ENCODE peak calls at places on chromosomes 16 and 17, in five cellular contexts. One of them, this sample, is unnamed. For H3K4me1, the result is how much of the 10 kb centered on the place peaks cover.

GRCh38 chr16:17585449-17586080 is 114.8 kb upstream of the XYLT1 start:
- DNase-seq in effector memory CD4-positive, alpha-beta T cell: no peak
- DNase-seq in psoas muscle: no peak
- DNase-seq in mucosa of descending colon: no peak
- DNase-seq in lower lobe of right lung: no peak
- DNase-seq in this sample: no peak

GRCh38 chr16:61419771-61420170 is 616.5 kb downstream of the CDH8 start:
- DNase-seq in psoas muscle: no peak
- DNase-seq in mucosa of descending colon: no peak
- DNase-seq in lower lobe of right lung: no peak
- DNase-seq in effector memory CD4-positive, alpha-beta T cell: no peak
- DNase-seq in this sample: no peak

GRCh38 chr17:28467456-28468025 is 5.9 kb upstream of the SLC13A2 start:
- DNase-seq in effector memory CD4-positive, alpha-beta T cell: no peak
- DNase-seq in lower lobe of right lung: no peak
- DNase-seq in psoas muscle: no peak
- DNase-seq in mucosa of descending colon: no peak
- DNase-seq in this sample: no peak

GRCh38 chr17:81549031-81549557 is 3.1 kb downstream of the FAAP100 start:
- DNase-seq in effector memory CD4-positive, alpha-beta T cell: no peak
- DNase-seq in mucosa of descending colon: no peak
- DNase-seq in psoas muscle: no peak
- DNase-seq in lower lobe of right lung: no peak
- DNase-seq in this sample: no peak

GRCh38 chr17:80104321-80104955 is 3.1 kb downstream of the GAA start:
- DNase-seq in mucosa of descending colon: no peak
- DNase-seq in effector memory CD4-positive, alpha-beta T cell: no peak
- DNase-seq in lower lobe of right lung: peak
- DNase-seq in psoas muscle: no peak
- DNase-seq in this sample: no peak

GRCh38 chr17:45345554-45346254 is 28.9 kb upstream of the MAP3K14 start:
- DNase-seq in effector memory CD4-positive, alpha-beta T cell: no peak
- DNase-seq in mucosa of descending colon: no peak
- DNase-seq in lower lobe of right lung: no peak
- DNase-seq in psoas muscle: no peak
- DNase-seq in this sample: peak

GRCh38 chr16:28167730-28168129 is 44.0 kb downstream of the XPO6 start:
- DNase-seq in lower lobe of right lung: no peak
- DNase-seq in mucosa of descending colon: no peak
- DNase-seq in effector memory CD4-positive, alpha-beta T cell: no peak
- DNase-seq in psoas muscle: no peak
- DNase-seq in this sample: no peak

GRCh38 chr16:54180421-54181359 is 105.9 kb downstream of the IRX3 start:
- DNase-seq in effector memory CD4-positive, alpha-beta T cell: no peak
- DNase-seq in mucosa of descending colon: no peak
- DNase-seq in lower lobe of right lung: no peak
- DNase-seq in psoas muscle: no peak
- DNase-seq in this sample: no peak

GRCh38 chr17:4375039-4375748 is 8.7 kb upstream of the UBE2G1 start:
- DNase-seq in effector memory CD4-positive, alpha-beta T cell: no peak
- DNase-seq in lower lobe of right lung: peak
- DNase-seq in psoas muscle: no peak
- DNase-seq in mucosa of descending colon: peak
- DNase-seq in this sample: no peak

GRCh38 chr17:77494664-77495435 is 354.1 kb downstream of the SEC14L1 start:
- DNase-seq in psoas muscle: peak
- DNase-seq in lower lobe of right lung: peak
- DNase-seq in mucosa of descending colon: peak
- DNase-seq in effector memory CD4-positive, alpha-beta T cell: peak
- DNase-seq in this sample: peak

GRCh38 chr16:27319257-27319965 is 5.6 kb downstream of the IL4R start:
- DNase-seq in effector memory CD4-positive, alpha-beta T cell: no peak
- DNase-seq in lower lobe of right lung: no peak
- DNase-seq in mucosa of descending colon: no peak
- DNase-seq in psoas muscle: no peak
- DNase-seq in this sample: no peak

GRCh38 chr16:12903325-12904040 is 2.1 kb downstream of the SHISA9 start:
- DNase-seq in lower lobe of right lung: no peak
- DNase-seq in mucosa of descending colon: no peak
- DNase-seq in effector memory CD4-positive, alpha-beta T cell: no peak
- DNase-seq in psoas muscle: no peak
- DNase-seq in this sample: no peak

GRCh38 chr17:75854111-75854748 is 905 bp downstream of the WBP2 start:
- DNase-seq in lower lobe of right lung: no peak
- DNase-seq in effector memory CD4-positive, alpha-beta T cell: no peak
- DNase-seq in psoas muscle: no peak
- DNase-seq in mucosa of descending colon: no peak
- DNase-seq in this sample: no peak

GRCh38 chr16:84144859-84145639 is at the start of the genes DNAAF1 and HSDL1:
- DNase-seq in psoas muscle: peak
- DNase-seq in effector memory CD4-positive, alpha-beta T cell: peak
- DNase-seq in mucosa of descending colon: peak
- DNase-seq in lower lobe of right lung: peak
- DNase-seq in this sample: peak

GRCh38 chr16:53433930-53434435 is 288 bp upstream of the RBL2 start:
- DNase-seq in psoas muscle: no peak
- DNase-seq in effector memory CD4-positive, alpha-beta T cell: no peak
- DNase-seq in mucosa of descending colon: no peak
- DNase-seq in lower lobe of right lung: no peak
- DNase-seq in this sample: no peak

GRCh38 chr17:10114931-10115535 is 83.4 kb downstream of the GAS7 start:
- DNase-seq in psoas muscle: peak
- DNase-seq in mucosa of descending colon: peak
- DNase-seq in lower lobe of right lung: peak
- DNase-seq in effector memory CD4-positive, alpha-beta T cell: peak
- DNase-seq in this sample: peak

GRCh38 chr17:57925361-57925990 is 29.7 kb downstream of the CUEDC1 start:
- DNase-seq in mucosa of descending colon: no peak
- DNase-seq in psoas muscle: no peak
- DNase-seq in effector memory CD4-positive, alpha-beta T cell: no peak
- DNase-seq in lower lobe of right lung: no peak
- DNase-seq in this sample: no peak

GRCh38 chr16:50719401-50720337 is 22.2 kb upstream of the CYLD start:
- DNase-seq in lower lobe of right lung: no peak
- DNase-seq in psoas muscle: no peak
- DNase-seq in mucosa of descending colon: no peak
- DNase-seq in effector memory CD4-positive, alpha-beta T cell: no peak
- DNase-seq in this sample: no peak
- H3K4me3 ChIP-seq in lower lobe of right lung: no peak
- H3K4me3 ChIP-seq in psoas muscle: no peak
- H3K4me3 ChIP-seq in mucosa of descending colon: no peak
- H3K4me3 ChIP-seq in effector memory CD4-positive, alpha-beta T cell: no peak
- H3K4me3 ChIP-seq in this sample: no peak

GRCh38 chr16:11669380-11670146 is 1.3 kb downstream of the SNN start:
- DNase-seq in effector memory CD4-positive, alpha-beta T cell: no peak
- DNase-seq in lower lobe of right lung: peak
- DNase-seq in psoas muscle: peak
- DNase-seq in mucosa of descending colon: peak
- DNase-seq in this sample: peak
- H3K4me1 ChIP-seq in effector memory CD4-positive, alpha-beta T cell: half or more
- H3K4me1 ChIP-seq in lower lobe of right lung: half or more
- H3K4me1 ChIP-seq in psoas muscle: half or more
- H3K4me1 ChIP-seq in mucosa of descending colon: under half
- H3K4me1 ChIP-seq in this sample: under half

GRCh38 chr17:16492613-16493290 is 759 bp upstream of the LRRC75A start:
- DNase-seq in psoas muscle: no peak
- DNase-seq in mucosa of descending colon: no peak
- DNase-seq in effector memory CD4-positive, alpha-beta T cell: no peak
- DNase-seq in lower lobe of right lung: no peak
- DNase-seq in this sample: no peak
- H3K4me3 ChIP-seq in psoas muscle: peak
- H3K4me3 ChIP-seq in mucosa of descending colon: no peak
- H3K4me3 ChIP-seq in effector memory CD4-positive, alpha-beta T cell: peak
- H3K4me3 ChIP-seq in lower lobe of right lung: peak
- H3K4me3 ChIP-seq in this sample: peak

GRCh38 chr17:34988644-34989043 is 8.3 kb downstream of the LIG3 start:
- DNase-seq in lower lobe of right lung: no peak
- DNase-seq in mucosa of descending colon: no peak
- DNase-seq in psoas muscle: no peak
- DNase-seq in effector memory CD4-positive, alpha-beta T cell: no peak
- DNase-seq in this sample: no peak
- H3K4me1 ChIP-seq in lower lobe of right lung: under half
- H3K4me1 ChIP-seq in mucosa of descending colon: under half
- H3K4me1 ChIP-seq in psoas muscle: under half
- H3K4me1 ChIP-seq in effector memory CD4-positive, alpha-beta T cell: under half
- H3K4me1 ChIP-seq in this sample: under half

DNA sequence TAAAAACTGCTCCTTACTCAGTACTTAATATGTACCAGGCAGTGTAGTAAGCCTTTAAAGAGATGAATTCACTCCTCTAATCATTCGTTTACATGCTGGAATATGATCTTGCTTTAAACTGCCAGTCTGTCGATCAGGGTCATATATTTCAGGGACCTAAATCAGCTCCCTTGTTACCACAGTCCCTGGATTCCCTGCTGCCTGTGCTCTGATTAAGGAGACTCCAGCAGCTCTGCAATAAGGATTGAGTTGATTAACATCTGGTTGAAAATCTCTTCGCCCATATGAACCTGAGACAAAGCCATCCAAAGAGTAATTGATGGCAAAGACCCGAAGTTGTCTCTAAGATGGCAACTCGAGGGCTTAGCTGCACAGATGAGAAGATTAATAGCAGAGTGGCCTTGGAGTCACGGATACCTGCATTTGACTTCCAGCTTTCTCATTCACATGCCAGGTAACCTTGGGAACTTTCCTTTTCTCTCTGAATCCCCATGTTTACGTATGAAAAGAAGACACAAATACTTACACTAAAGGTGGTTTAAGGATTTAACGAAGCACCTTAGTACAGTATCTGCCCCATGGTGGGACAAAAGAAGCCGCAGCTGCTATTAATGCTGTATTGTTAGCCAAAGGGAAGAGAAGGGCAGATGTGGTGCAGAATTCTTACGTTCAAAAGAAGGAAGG is 68.2 kb downstream of the VAT1L start:
- DNase-seq in effector memory CD4-positive, alpha-beta T cell: no peak
- DNase-seq in psoas muscle: no peak
- DNase-seq in mucosa of descending colon: no peak
- DNase-seq in lower lobe of right lung: no peak
- DNase-seq in this sample: no peak
- H3K4me3 ChIP-seq in effector memory CD4-positive, alpha-beta T cell: no peak
- H3K4me3 ChIP-seq in psoas muscle: no peak
- H3K4me3 ChIP-seq in mucosa of descending colon: no peak
- H3K4me3 ChIP-seq in lower lobe of right lung: no peak
- H3K4me3 ChIP-seq in this sample: no peak

DNA sequence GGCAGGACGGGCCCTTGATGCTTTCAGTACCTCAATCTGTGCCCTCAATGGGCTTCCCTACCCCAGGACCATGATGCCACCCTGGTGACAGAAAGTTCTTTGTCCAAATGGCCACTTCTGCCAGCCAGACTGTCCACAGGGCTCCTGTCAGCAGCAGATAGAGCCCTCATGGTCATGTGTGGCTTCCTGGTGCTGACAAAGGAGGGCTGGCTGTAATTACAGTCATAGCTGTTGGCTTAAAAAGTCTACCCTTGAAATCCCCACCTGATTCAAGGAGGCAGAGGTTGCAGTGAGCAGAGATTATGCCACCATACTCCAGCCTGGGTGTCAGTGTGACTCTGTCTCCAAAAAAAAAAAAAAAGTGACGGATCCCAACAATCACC is 3.3 kb downstream of the TRPV2 start:
- DNase-seq in mucosa of descending colon: no peak
- DNase-seq in lower lobe of right lung: no peak
- DNase-seq in effector memory CD4-positive, alpha-beta T cell: no peak
- DNase-seq in psoas muscle: no peak
- DNase-seq in this sample: no peak
- H3K4me1 ChIP-seq in mucosa of descending colon: under half
- H3K4me1 ChIP-seq in lower lobe of right lung: under half
- H3K4me1 ChIP-seq in effector memory CD4-positive, alpha-beta T cell: under half
- H3K4me1 ChIP-seq in psoas muscle: under half
- H3K4me1 ChIP-seq in this sample: under half

GRCh38 chr17:68152161-68152571 is 95.7 kb upstream of the AMZ2 start:
- DNase-seq in psoas muscle: no peak
- DNase-seq in mucosa of descending colon: peak
- DNase-seq in lower lobe of right lung: no peak
- DNase-seq in effector memory CD4-positive, alpha-beta T cell: no peak
- DNase-seq in this sample: no peak
- H3K4me3 ChIP-seq in psoas muscle: no peak
- H3K4me3 ChIP-seq in mucosa of descending colon: no peak
- H3K4me3 ChIP-seq in lower lobe of right lung: no peak
- H3K4me3 ChIP-seq in effector memory CD4-positive, alpha-beta T cell: no peak
- H3K4me3 ChIP-seq in this sample: no peak

DNA sequence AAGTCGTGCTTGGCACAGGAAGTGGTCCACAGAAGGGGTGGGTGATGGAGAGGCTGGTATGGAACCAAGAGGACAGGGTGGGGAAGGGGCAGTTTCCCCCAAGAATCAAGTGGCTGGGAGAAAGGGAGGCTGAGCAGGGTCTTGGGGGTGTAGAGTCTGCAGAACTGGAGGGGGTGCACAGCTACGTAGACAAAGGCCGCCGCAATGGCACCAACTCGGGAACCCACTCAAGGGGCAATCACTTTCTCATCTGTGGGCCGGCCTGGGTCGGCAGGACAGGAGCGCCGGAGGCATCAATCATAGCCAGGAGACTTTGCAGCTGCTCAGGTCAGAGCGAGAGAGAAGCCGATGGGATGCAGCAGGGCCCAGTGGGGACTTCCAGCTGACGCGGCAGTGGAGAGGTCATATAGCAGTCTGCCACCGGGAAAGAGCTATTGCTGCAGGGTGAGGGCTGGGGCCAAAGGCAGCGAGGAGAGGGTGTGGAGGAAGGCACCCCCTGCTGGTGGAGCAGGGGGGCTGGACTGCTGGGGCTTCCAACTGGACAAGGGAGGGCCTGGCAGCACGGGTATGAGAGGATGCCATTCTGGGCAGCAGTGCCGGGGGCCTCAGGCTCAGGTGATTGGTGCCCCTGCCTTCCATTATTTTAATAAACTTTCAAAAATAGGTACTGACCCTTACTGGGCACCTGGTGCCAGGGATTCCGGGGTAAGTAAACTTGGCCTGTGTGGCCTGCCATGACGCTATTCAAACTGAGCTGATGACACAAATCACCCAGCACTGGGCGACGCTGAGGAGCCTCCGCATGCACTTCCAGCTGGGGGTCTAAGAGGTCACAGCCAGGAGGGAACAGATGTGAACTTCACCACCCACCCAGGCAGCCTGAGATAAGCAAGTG is 52.5 kb upstream of the MTSS2 start:
- DNase-seq in lower lobe of right lung: peak
- DNase-seq in psoas muscle: peak
- DNase-seq in effector memory CD4-positive, alpha-beta T cell: no peak
- DNase-seq in mucosa of descending colon: no peak
- DNase-seq in this sample: no peak
- H3K4me1 ChIP-seq in lower lobe of right lung: half or more
- H3K4me1 ChIP-seq in psoas muscle: half or more
- H3K4me1 ChIP-seq in effector memory CD4-positive, alpha-beta T cell: under half
- H3K4me1 ChIP-seq in mucosa of descending colon: under half
- H3K4me1 ChIP-seq in this sample: under half

GRCh38 chr16:58028168-58028455 is 2.6 kb downstream of the MMP15 start:
- DNase-seq in mucosa of descending colon: no peak
- DNase-seq in psoas muscle: no peak
- DNase-seq in lower lobe of right lung: no peak
- DNase-seq in effector memory CD4-positive, alpha-beta T cell: no peak
- DNase-seq in this sample: no peak

GRCh38 chr16:58029410-58029809 is 3.9 kb downstream of the MMP15 start:
- DNase-seq in lower lobe of right lung: no peak
- DNase-seq in mucosa of descending colon: no peak
- DNase-seq in psoas muscle: no peak
- DNase-seq in effector memory CD4-positive, alpha-beta T cell: no peak
- DNase-seq in this sample: no peak

GRCh38 chr16:58027341-58028167 is 2.0 kb downstream of the MMP15 start:
- DNase-seq in mucosa of descending colon: peak
- DNase-seq in psoas muscle: peak
- DNase-seq in lower lobe of right lung: peak
- DNase-seq in effector memory CD4-positive, alpha-beta T cell: no peak
- DNase-seq in this sample: no peak

GRCh38 chr16:58030136-58030840 is 4.7 kb downstream of the MMP15 start:
- DNase-seq in lower lobe of right lung: no peak
- DNase-seq in mucosa of descending colon: no peak
- DNase-seq in psoas muscle: no peak
- DNase-seq in effector memory CD4-positive, alpha-beta T cell: no peak
- DNase-seq in this sample: no peak

GRCh38 chr16:58028541-58029070 is 3.1 kb downstream of the MMP15 start:
- DNase-seq in mucosa of descending colon: no peak
- DNase-seq in psoas muscle: no peak
- DNase-seq in effector memory CD4-positive, alpha-beta T cell: no peak
- DNase-seq in lower lobe of right lung: no peak
- DNase-seq in this sample: no peak
- H3K4me3 ChIP-seq in mucosa of descending colon: no peak
- H3K4me3 ChIP-seq in psoas muscle: no peak
- H3K4me3 ChIP-seq in effector memory CD4-positive, alpha-beta T cell: no peak
- H3K4me3 ChIP-seq in lower lobe of right lung: no peak
- H3K4me3 ChIP-seq in this sample: no peak

This sample was measured in tibial nerve.